ENCODE peak calls at places on chromosomes 6 and 20, in nine cellular contexts. T is GM23338, G is A549, Z is HCT116, E is GM12878, F is Panc1, J is SK-N-SH, L is HepG2, X is K562. S is an unnamed sample.
A peak's percentile ranks its signal among the peaks of the same experiment; 100 is the strongest.

GRCh38 chr6:16671302-16672289 is 89.7 kb downstream of the ATXN1 start:
- DNase-seq in F (no peak), X (no peak), E (no peak), Z (no peak), J (no peak), G (no peak), T (peak; percentile 57), L (peak; percentile 19), S (no peak)

GRCh38 chr20:58088105-58088504 is 140.3 kb downstream of the ANKRD60 start:
- DNase-seq in E (no peak), L (no peak), J (no peak), Z (no peak), G (no peak), F (no peak), T (no peak), X (no peak), S (no peak)

GRCh38 chr20:8331740-8332412 is 199.8 kb downstream of the PLCB1 start:
- DNase-seq in F (no peak), Z (no peak), J (no peak), X (no peak), G (no peak), E (no peak), T (no peak), L (peak; percentile 86), S (no peak)

GRCh38 chr6:32882879-32883250 is 28.9 kb downstream of the PSMB9 start:
- DNase-seq in E (no peak), J (no peak), X (no peak), L (no peak), F (no peak), G (no peak), Z (no peak), T (no peak), S (no peak)

GRCh38 chr6:1267057-1267732 is 44.7 kb upstream of the FOXQ1 start:
- DNase-seq in T (no peak), Z (no peak), X (no peak), E (no peak), L (peak; percentile 98), G (peak; percentile 30), J (no peak), F (peak; percentile 42), S (no peak)

GRCh38 chr6:66210964-66211363 is 503.9 kb upstream of the EYS start:
- DNase-seq in T (peak; percentile 31), Z (no peak), G (no peak), J (no peak), E (no peak), X (no peak), F (no peak), L (no peak), S (no peak)

GRCh38 chr6:69343856-69344255 is 453.0 kb downstream of the LMBRD1 start:
- DNase-seq in X (no peak), E (no peak), J (no peak), Z (no peak), T (peak; percentile 8), F (no peak), G (no peak), L (no peak), S (no peak)

GRCh38 chr6:104423691-104424090 is 436.0 kb downstream of the HACE1 start:
- DNase-seq in Z (no peak), E (no peak), X (no peak), G (no peak), J (no peak), L (no peak), F (no peak), T (no peak), S (no peak)

GRCh38 chr6:98525860-98526259 is 308.5 kb upstream of the POU3F2 start:
- DNase-seq in G (no peak), Z (no peak), T (peak; percentile 67), X (no peak), J (no peak), E (no peak), F (no peak), L (no peak), S (no peak)

GRCh38 chr6:38572186-38572813 is 67.4 kb downstream of the BTBD9 start:
- DNase-seq in X (no peak), J (no peak), L (no peak), T (no peak), Z (no peak), E (peak; percentile 41), G (no peak), F (no peak), S (no peak)

GRCh38 chr6:161308075-161308655 is 34.3 kb upstream of the AGPAT4 start:
- DNase-seq in T (peak; percentile 30), E (no peak), F (no peak), J (no peak), L (no peak), G (no peak), Z (no peak), X (no peak), S (no peak)

GRCh38 chr6:5537967-5538366 is 276.7 kb downstream of the FARS2 start:
- DNase-seq in J (no peak), F (no peak), L (no peak), E (no peak), Z (no peak), X (no peak), T (no peak), G (no peak), S (no peak)

DNA sequence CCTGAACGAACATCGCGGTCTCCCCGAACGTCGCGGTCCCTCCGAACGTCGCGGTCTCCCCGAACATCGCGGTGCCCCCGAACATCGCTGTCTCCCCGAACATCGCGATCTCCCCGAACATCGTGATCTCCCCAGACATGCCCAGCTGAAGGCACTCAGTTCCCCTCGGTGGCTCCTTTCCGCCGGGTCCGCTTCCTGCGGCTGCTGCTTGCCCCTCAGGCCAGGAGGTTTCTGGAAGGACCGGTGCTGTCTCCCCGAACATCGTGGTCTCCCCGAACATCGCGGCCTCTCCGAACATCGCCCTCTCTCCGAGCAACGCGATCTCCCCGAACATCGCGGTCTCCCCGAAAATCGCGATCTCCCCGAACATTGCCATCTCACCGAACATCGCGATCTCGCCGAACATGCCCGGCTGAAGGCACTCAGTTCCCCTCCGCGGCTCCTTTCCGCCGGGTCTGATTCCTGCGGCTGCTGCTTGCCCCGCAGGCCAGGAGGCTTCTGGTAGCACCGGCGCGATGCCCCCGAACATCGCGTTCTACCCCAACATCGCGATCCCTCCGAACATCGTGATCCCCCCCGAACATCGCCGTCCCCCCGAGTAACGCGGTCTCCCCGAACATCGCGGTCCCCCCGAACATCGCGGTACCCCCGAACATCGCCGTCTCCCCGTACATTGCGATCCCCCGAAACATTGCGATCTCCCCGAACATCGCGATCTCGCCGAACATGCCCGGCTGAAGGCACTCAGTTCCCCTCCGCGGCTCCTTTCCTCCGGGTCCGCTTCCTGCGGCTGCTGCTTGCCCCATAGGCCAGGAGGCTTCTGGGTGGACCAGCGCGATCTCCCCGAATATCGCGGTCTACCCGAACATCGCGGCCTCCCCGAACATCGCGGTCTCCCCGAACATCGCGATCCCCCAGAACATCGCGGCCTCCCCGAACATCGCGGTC is 774 bp downstream of the ULBP1 start:
- DNase-seq in F (no peak), Z (no peak), L (no peak), G (no peak), E (no peak), X (no peak), J (peak; percentile 50), T (no peak), S (no peak)
- TF ChIP-seq REST in F (no peak), Z (no peak), L (no peak), G (no peak), E (no peak), X (no peak), J (no peak), T (no peak), S (no peak)

DNA sequence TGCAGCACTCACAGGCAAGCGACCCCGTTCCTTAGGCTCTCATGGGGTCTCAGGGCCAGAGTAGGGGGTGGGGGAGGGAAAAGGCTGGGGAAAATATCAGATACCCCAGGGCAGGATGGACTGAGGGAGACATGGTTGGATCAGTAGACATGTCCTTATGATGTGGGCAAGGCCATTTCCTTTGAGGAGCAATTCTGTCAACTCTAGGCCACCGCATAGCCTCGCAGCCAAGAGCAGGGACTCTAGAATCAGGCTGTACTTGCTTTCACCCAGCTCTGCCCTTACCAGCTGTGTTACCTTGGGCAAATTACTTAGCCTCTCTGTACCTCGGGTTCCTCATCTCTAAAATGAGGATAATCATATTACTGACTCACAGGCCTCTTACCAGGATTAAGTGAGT is 2.2 kb upstream of the MAPK13 start:
- DNase-seq in G (no peak), E (no peak), J (no peak), Z (no peak), X (no peak), T (no peak), F (no peak), L (no peak), S (no peak)
- H3K27ac ChIP-seq in G (peak overlapping the region; percentile 82), E (no peak overlapping the region), J (no peak overlapping the region), Z (no peak overlapping the region), X (peak overlapping the region; percentile 69), T (no peak overlapping the region), F (no peak overlapping the region), L (no peak overlapping the region), S (no peak overlapping the region)

GRCh38 chr6:133705071-133705470 is 183.8 kb upstream of the TCF21 start:
- DNase-seq in T (no peak), L (no peak), G (no peak), F (no peak), E (no peak), J (no peak), Z (no peak), X (no peak), S (no peak)

GRCh38 chr6:133705731-133706130 is 183.2 kb upstream of the TCF21 start:
- DNase-seq in G (no peak), F (no peak), T (no peak), Z (no peak), L (no peak), X (no peak), E (no peak), J (no peak), S (no peak)

GRCh38 chr6:133701633-133702331 is 187.1 kb upstream of the TCF21 start:
- DNase-seq in T (no peak), G (no peak), X (peak; percentile 81), E (no peak), J (no peak), F (no peak), L (no peak), Z (no peak), S (no peak)

GRCh38 chr6:133707456-133707855 is 181.5 kb upstream of the TCF21 start:
- DNase-seq in X (no peak), G (no peak), F (no peak), L (no peak), J (no peak), E (peak; percentile 5), Z (no peak), T (peak; percentile 3), S (no peak)

DNA sequence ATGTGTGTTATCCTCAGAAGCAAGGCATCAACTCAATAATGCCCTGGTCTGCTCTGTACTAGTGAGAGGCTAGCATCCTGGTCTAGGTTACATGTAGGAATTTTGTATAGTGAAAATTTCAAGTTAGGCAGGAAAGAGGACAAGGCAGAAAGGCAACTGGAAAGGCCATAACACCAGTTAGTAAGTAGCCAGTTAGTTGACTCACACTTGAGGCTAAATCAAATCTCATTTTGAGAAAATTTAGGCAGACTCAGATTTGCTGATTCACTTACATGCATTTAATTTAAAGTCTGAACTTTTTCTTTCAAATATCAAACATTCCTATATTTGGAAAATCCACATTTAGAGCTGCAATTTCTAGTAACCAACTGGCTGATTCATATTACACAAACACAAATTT is 184.5 kb upstream of the TCF21 start:
- DNase-seq in L (no peak), Z (no peak), X (no peak), F (no peak), G (no peak), E (no peak), J (no peak), T (no peak), S (no peak)
- TF ChIP-seq REST in L (no peak), Z (no peak), X (no peak), F (no peak), G (no peak), E (no peak), J (no peak), T (no peak), S (no peak)

GRCh38 chr6:10875026-10875425 is 6.8 kb downstream of the GCM2 start:
- DNase-seq in J (no peak), E (no peak), T (no peak), G (no peak), X (no peak), F (no peak), L (no peak), Z (no peak), S (no peak)
- H3K27ac ChIP-seq in J (no peak overlapping the region), E (no peak overlapping the region), T (no peak overlapping the region), G (no peak overlapping the region), X (no peak overlapping the region), F (no peak overlapping the region), L (no peak overlapping the region), Z (no peak overlapping the region), S (no peak overlapping the region)

S was measured in HL-60.